ENCODE peak calls at places on chromosomes 2 and 18, in four cellular contexts. O is stimulated activated CD8-positive, alpha-beta memory T cell treated with anti-CD3 and anti-CD28 coated beads, Interleukin-4, amount 100 ng/mL, for 1 hour; T is posterior cingulate gyrus; K is AG20443. E is an unnamed sample.
A peak's percentile ranks its signal among the peaks of the same experiment; 100 is the strongest.

GRCh38 chr18:28669165-28669564 is 492.2 kb upstream of the CDH2 start:
- DNase-seq in O (no peak), T (no peak), K (no peak), E (no peak)

GRCh38 chr18:57898506-57899124 is 95.5 kb upstream of the ATP8B1 start:
- DNase-seq in O (no peak), T (no peak), K (peak; percentile 61), E (no peak)

GRCh38 chr2:63853527-63854310 is 12.0 kb downstream of the UGP2 start:
- DNase-seq in O (no peak), T (no peak), K (no peak), E (no peak)

GRCh38 chr18:32148185-32148870 is 41.5 kb upstream of the MEP1B start:
- DNase-seq in O (no peak), T (no peak), K (no peak), E (no peak)

GRCh38 chr2:238019962-238020361 is 40.8 kb upstream of the SCLY start:
- DNase-seq in O (no peak), T (no peak), K (no peak), E (no peak)

GRCh38 chr18:59662008-59662701 is 35.1 kb downstream of the CCBE1 start:
- DNase-seq in O (no peak), T (no peak), K (peak; percentile 30), E (no peak)

GRCh38 chr2:240398711-240399267 is 36.7 kb upstream of the GPC1 start:
- DNase-seq in O (no peak), T (peak; percentile 64), K (no peak), E (no peak)

GRCh38 chr2:100819365-100820345 is at the start of gene NPAS2:
- DNase-seq in O (no peak), T (peak; percentile 76), K (peak; percentile 82), E (peak; percentile 51)

GRCh38 chr18:4119127-4119648 is 335.9 kb downstream of the DLGAP1 start:
- DNase-seq in O (no peak), T (no peak), K (no peak), E (no peak)

GRCh38 chr18:39743463-39743862 is 2177.9 kb upstream of the CELF4 start:
- DNase-seq in O (no peak), T (no peak), K (no peak), E (no peak)

GRCh38 chr18:36028859-36029258 is 38.5 kb downstream of the RPRD1A start:
- DNase-seq in O (no peak), T (no peak), K (no peak), E (no peak)

GRCh38 chr18:80095414-80095813 is 13.6 kb upstream of the ADNP2 start:
- DNase-seq in O (no peak), T (no peak), K (no peak), E (no peak)

GRCh38 chr2:37776487-37776886 is 105.0 kb upstream of the CDC42EP3 start:
- DNase-seq in O (no peak), T (no peak), K (peak; percentile 80), E (no peak)

GRCh38 chr2:239821694-239822075 is 203.5 kb downstream of the NDUFA10 start:
- DNase-seq in O (no peak), T (no peak), K (no peak), E (no peak)

GRCh38 chr18:2914844-2915243 is 68.0 kb downstream of the EMILIN2 start:
- DNase-seq in O (no peak), T (no peak), K (no peak), E (no peak)

GRCh38 chr18:64100136-64100922 is 48.6 kb downstream of the LINC00305 start:
- DNase-seq in O (no peak), T (no peak), K (no peak), E (no peak)

GRCh38 chr2:151611351-151611750 is 122.9 kb downstream of the NEB start:
- DNase-seq in O (no peak), T (no peak), K (no peak), E (no peak)

GRCh38 chr2:100588071-100588786 is 25.4 kb downstream of the PDCL3 start:
- DNase-seq in O (no peak), T (no peak), K (peak; percentile 31), E (no peak)

GRCh38 chr2:96150791-96151594 is 5.8 kb upstream of the DUSP2 start:
- DNase-seq in O (no peak), T (peak; percentile 26), K (no peak), E (no peak)

GRCh38 chr2:74297391-74297790 is 45.8 kb downstream of the SLC4A5 start:
- DNase-seq in O (no peak), T (no peak), K (no peak), E (no peak)

GRCh38 chr18:21904856-21905255 is 164.3 kb downstream of the MIB1 start:
- DNase-seq in O (no peak), T (no peak), K (no peak), E (peak; percentile 48)

GRCh38 chr2:159164457-159164894 is 122.0 kb downstream of the WDSUB1 start:
- DNase-seq in O (no peak), T (no peak), K (no peak), E (no peak)

GRCh38 chr2:21161122-21161521 is 37.4 kb downstream of the TDRD15 start:
- DNase-seq in O (no peak), T (no peak), K (no peak), E (no peak)

GRCh38 chr2:238574490-238575271 is 148.0 kb downstream of the ASB1 start:
- DNase-seq in O (no peak), T (no peak), K (no peak), E (no peak)

GRCh38 chr2:23436346-23437099 is 51.5 kb downstream of the KLHL29 start:
- DNase-seq in O (no peak), T (peak; percentile 82), K (peak; percentile 49), E (no peak)

GRCh38 chr2:241818943-241819270 is 9.9 kb downstream of the NEU4 start:
- DNase-seq in O (no peak), T (no peak), K (no peak), E (no peak)

GRCh38 chr2:27212626-27213471 is 781 bp upstream of the SLC5A6 start:
- DNase-seq in O (no peak), T (no peak), K (peak; percentile 70), E (no peak)

GRCh38 chr2:112606567-112606966 is 22.2 kb downstream of the CHCHD5 start:
- DNase-seq in O (no peak), T (no peak), K (no peak), E (no peak)

GRCh38 chr2:18788590-18788989 is 199.2 kb upstream of the NT5C1B start:
- DNase-seq in O (no peak), T (no peak), K (no peak), E (no peak)

GRCh38 chr2:162146906-162147305 is 5.1 kb downstream of the GCG start:
- DNase-seq in O (no peak), T (no peak), K (peak; percentile 21), E (no peak)

E was measured in prostate gland.